ENCODE peak calls at places on chromosome 15, in eight cellular contexts. One of them, this sample, is unnamed.

GRCh38 chr15:55917881-55918296 is 75.5 kb downstream of the NEDD4 start:
- DNase-seq in foreskin fibroblast: peak
- DNase-seq in glutamatergic neuron: no peak
- DNase-seq in A549: peak
- DNase-seq in astrocyte of the hippocampus: peak
- DNase-seq in NCI-H1105: no peak
- DNase-seq in naive thymus-derived CD4-positive, alpha-beta T cell: peak
- DNase-seq in SW 1271: peak
- DNase-seq in this sample: no peak

GRCh38 chr15:31254431-31255175 is 72.0 kb upstream of the KLF13 start:
- DNase-seq in foreskin fibroblast: peak
- DNase-seq in glutamatergic neuron: no peak
- DNase-seq in A549: no peak
- DNase-seq in astrocyte of the hippocampus: no peak
- DNase-seq in NCI-H1105: no peak
- DNase-seq in naive thymus-derived CD4-positive, alpha-beta T cell: no peak
- DNase-seq in SW 1271: no peak
- DNase-seq in this sample: no peak

GRCh38 chr15:97099040-97099439 is 768.5 kb downstream of the NR2F2 start:
- DNase-seq in foreskin fibroblast: no peak
- DNase-seq in glutamatergic neuron: no peak
- DNase-seq in A549: no peak
- DNase-seq in astrocyte of the hippocampus: no peak
- DNase-seq in NCI-H1105: no peak
- DNase-seq in naive thymus-derived CD4-positive, alpha-beta T cell: no peak
- DNase-seq in SW 1271: no peak
- DNase-seq in this sample: no peak

GRCh38 chr15:67303490-67304363 is 49.1 kb downstream of the IQCH start:
- DNase-seq in foreskin fibroblast: peak
- DNase-seq in glutamatergic neuron: no peak
- DNase-seq in A549: peak
- DNase-seq in astrocyte of the hippocampus: peak
- DNase-seq in NCI-H1105: peak
- DNase-seq in naive thymus-derived CD4-positive, alpha-beta T cell: peak
- DNase-seq in SW 1271: peak
- DNase-seq in this sample: no peak

GRCh38 chr15:40481671-40482070 is 10.9 kb downstream of the CHST14 start:
- DNase-seq in foreskin fibroblast: no peak
- DNase-seq in glutamatergic neuron: no peak
- DNase-seq in A549: no peak
- DNase-seq in astrocyte of the hippocampus: peak
- DNase-seq in NCI-H1105: no peak
- DNase-seq in naive thymus-derived CD4-positive, alpha-beta T cell: no peak
- DNase-seq in SW 1271: no peak
- DNase-seq in this sample: no peak

GRCh38 chr15:84764585-84764984 is 16.2 kb downstream of the ZNF592 start:
- DNase-seq in foreskin fibroblast: no peak
- DNase-seq in glutamatergic neuron: no peak
- DNase-seq in A549: no peak
- DNase-seq in astrocyte of the hippocampus: no peak
- DNase-seq in NCI-H1105: no peak
- DNase-seq in naive thymus-derived CD4-positive, alpha-beta T cell: no peak
- DNase-seq in SW 1271: no peak
- DNase-seq in this sample: no peak

GRCh38 chr15:43928152-43928551 is 101.3 kb downstream of the WDR76 start:
- DNase-seq in foreskin fibroblast: no peak
- DNase-seq in glutamatergic neuron: no peak
- DNase-seq in A549: no peak
- DNase-seq in astrocyte of the hippocampus: no peak
- DNase-seq in NCI-H1105: no peak
- DNase-seq in naive thymus-derived CD4-positive, alpha-beta T cell: no peak
- DNase-seq in SW 1271: no peak
- DNase-seq in this sample: no peak

GRCh38 chr15:80780416-80781221 is 1.4 kb downstream of the CEMIP start:
- DNase-seq in foreskin fibroblast: peak
- DNase-seq in glutamatergic neuron: peak
- DNase-seq in A549: peak
- DNase-seq in astrocyte of the hippocampus: peak
- DNase-seq in NCI-H1105: no peak
- DNase-seq in naive thymus-derived CD4-positive, alpha-beta T cell: no peak
- DNase-seq in SW 1271: no peak
- DNase-seq in this sample: no peak

GRCh38 chr15:98874773-98875172 is 132.8 kb downstream of the PGPEP1L start:
- DNase-seq in foreskin fibroblast: peak
- DNase-seq in glutamatergic neuron: no peak
- DNase-seq in A549: no peak
- DNase-seq in astrocyte of the hippocampus: no peak
- DNase-seq in NCI-H1105: no peak
- DNase-seq in naive thymus-derived CD4-positive, alpha-beta T cell: no peak
- DNase-seq in SW 1271: no peak
- DNase-seq in this sample: no peak

GRCh38 chr15:90038639-90039095 is 37.5 kb downstream of the ZNF710 start:
- DNase-seq in foreskin fibroblast: no peak
- DNase-seq in glutamatergic neuron: no peak
- DNase-seq in A549: no peak
- DNase-seq in astrocyte of the hippocampus: no peak
- DNase-seq in NCI-H1105: no peak
- DNase-seq in naive thymus-derived CD4-positive, alpha-beta T cell: no peak
- DNase-seq in SW 1271: no peak
- DNase-seq in this sample: no peak

GRCh38 chr15:63135804-63136203 is 14.1 kb downstream of the LACTB start:
- DNase-seq in foreskin fibroblast: peak
- DNase-seq in glutamatergic neuron: no peak
- DNase-seq in A549: no peak
- DNase-seq in astrocyte of the hippocampus: peak
- DNase-seq in NCI-H1105: no peak
- DNase-seq in naive thymus-derived CD4-positive, alpha-beta T cell: no peak
- DNase-seq in SW 1271: peak
- DNase-seq in this sample: no peak

GRCh38 chr15:73873889-73874511 is 636 bp downstream of the TBC1D21 start:
- DNase-seq in foreskin fibroblast: peak
- DNase-seq in glutamatergic neuron: no peak
- DNase-seq in A549: peak
- DNase-seq in astrocyte of the hippocampus: peak
- DNase-seq in NCI-H1105: no peak
- DNase-seq in naive thymus-derived CD4-positive, alpha-beta T cell: peak
- DNase-seq in SW 1271: no peak
- DNase-seq in this sample: no peak

GRCh38 chr15:57251308-57251707 is 125.0 kb upstream of the CGNL1 start:
- DNase-seq in foreskin fibroblast: peak
- DNase-seq in glutamatergic neuron: no peak
- DNase-seq in A549: no peak
- DNase-seq in astrocyte of the hippocampus: peak
- DNase-seq in NCI-H1105: no peak
- DNase-seq in naive thymus-derived CD4-positive, alpha-beta T cell: no peak
- DNase-seq in SW 1271: no peak
- DNase-seq in this sample: no peak

GRCh38 chr15:56215769-56216168 is 27.9 kb downstream of the RFX7 start:
- DNase-seq in foreskin fibroblast: peak
- DNase-seq in glutamatergic neuron: no peak
- DNase-seq in A549: no peak
- DNase-seq in astrocyte of the hippocampus: peak
- DNase-seq in NCI-H1105: no peak
- DNase-seq in naive thymus-derived CD4-positive, alpha-beta T cell: no peak
- DNase-seq in SW 1271: no peak
- DNase-seq in this sample: no peak

GRCh38 chr15:65824941-65825544 is 33.0 kb upstream of the DENND4A start:
- DNase-seq in foreskin fibroblast: peak
- DNase-seq in glutamatergic neuron: no peak
- DNase-seq in A549: no peak
- DNase-seq in astrocyte of the hippocampus: peak
- DNase-seq in NCI-H1105: no peak
- DNase-seq in naive thymus-derived CD4-positive, alpha-beta T cell: no peak
- DNase-seq in SW 1271: no peak
- DNase-seq in this sample: no peak

GRCh38 chr15:44712108-44713005 is 1.0 kb downstream of the B2M start:
- DNase-seq in foreskin fibroblast: peak
- DNase-seq in glutamatergic neuron: no peak
- DNase-seq in A549: peak
- DNase-seq in astrocyte of the hippocampus: peak
- DNase-seq in NCI-H1105: peak
- DNase-seq in naive thymus-derived CD4-positive, alpha-beta T cell: peak
- DNase-seq in SW 1271: peak
- DNase-seq in this sample: peak

GRCh38 chr15:25171856-25172687 is 217.3 kb downstream of the SNRPN start:
- DNase-seq in foreskin fibroblast: no peak
- DNase-seq in glutamatergic neuron: peak
- DNase-seq in A549: no peak
- DNase-seq in astrocyte of the hippocampus: no peak
- DNase-seq in NCI-H1105: no peak
- DNase-seq in naive thymus-derived CD4-positive, alpha-beta T cell: no peak
- DNase-seq in SW 1271: no peak
- DNase-seq in this sample: peak

This sample was measured in right atrium auricular region.